ENCODE peak calls at places on chromosome 2, in eight cellular contexts. C, W, D, M, O, S, E and Y are unnamed samples.

GRCh38 chr2:191366199-191366598 is 121.0 kb downstream of the MYO1B start:
- DNase-seq in C (peak), E (peak), M (no peak), W (no peak), S (no peak), D (no peak), O (no peak), Y (peak)

GRCh38 chr2:72985891-72986683 is 68.8 kb downstream of the EMX1 start:
- DNase-seq in W (no peak), S (no peak), E (no peak), C (no peak), O (no peak), M (no peak), D (peak), Y (no peak)

GRCh38 chr2:153509133-153509532 is 30.6 kb upstream of the RPRM start:
- DNase-seq in D (no peak), O (no peak), M (no peak), W (no peak), S (no peak), C (no peak), E (no peak), Y (no peak)

GRCh38 chr2:47029737-47030524 is 114.3 kb upstream of the MCFD2 start:
- DNase-seq in M (no peak), E (no peak), C (peak), W (no peak), D (no peak), O (peak), S (no peak), Y (no peak)

GRCh38 chr2:169363027-169363569 is 764 bp upstream of the LRP2 start:
- DNase-seq in M (no peak), O (no peak), W (peak), S (no peak), E (no peak), D (no peak), C (no peak), Y (no peak)

GRCh38 chr2:95061119-95061512 is 35.6 kb downstream of the MAL start:
- DNase-seq in W (no peak), M (no peak), C (no peak), O (no peak), E (no peak), S (no peak), D (no peak), Y (no peak)

GRCh38 chr2:193505620-193506019 is 1310.9 kb upstream of the TMEFF2 start:
- DNase-seq in W (no peak), O (no peak), D (no peak), M (no peak), S (no peak), E (no peak), C (no peak), Y (no peak)

GRCh38 chr2:68917034-68917718 is 35.5 kb downstream of the GKN2 start:
- DNase-seq in D (no peak), C (no peak), M (no peak), O (no peak), W (peak), E (peak), S (no peak), Y (no peak)

GRCh38 chr2:27727257-27727656 is 44.3 kb upstream of the MRPL33 start:
- DNase-seq in E (peak), O (no peak), S (no peak), C (no peak), M (peak), D (no peak), W (peak), Y (no peak)

GRCh38 chr2:86371482-86372002 is 34.1 kb upstream of the REEP1 start:
- DNase-seq in E (no peak), C (no peak), O (no peak), M (no peak), S (no peak), W (no peak), D (no peak), Y (no peak)

GRCh38 chr2:169565686-169566085 is 8.0 kb downstream of the FASTKD1 start:
- DNase-seq in D (no peak), O (no peak), W (no peak), S (no peak), E (no peak), C (no peak), M (no peak), Y (no peak)

GRCh38 chr2:39516347-39517101 is 79.4 kb upstream of the MAP4K3 start:
- DNase-seq in E (peak), M (no peak), S (no peak), C (peak), O (peak), W (peak), D (no peak), Y (no peak)

GRCh38 chr2:203928849-203929248 is 7.7 kb upstream of the ICOS start:
- DNase-seq in O (no peak), D (no peak), E (peak), W (peak), M (no peak), C (peak), S (no peak), Y (no peak)

GRCh38 chr2:95060446-95061118 is 35.1 kb downstream of the MAL start:
- DNase-seq in O (no peak), S (no peak), E (no peak), D (no peak), C (no peak), M (no peak), W (no peak), Y (no peak)

GRCh38 chr2:53784431-53784830 is 2.3 kb downstream of the ASB3 start:
- DNase-seq in M (no peak), W (peak), S (no peak), E (no peak), O (no peak), C (peak), D (no peak), Y (no peak)

GRCh38 chr2:42905341-42906114 is 113.1 kb upstream of the HAAO start:
- DNase-seq in W (peak), C (no peak), S (no peak), M (no peak), O (peak), E (peak), D (no peak), Y (no peak)

GRCh38 chr2:78020500-78020899 is 498.3 kb upstream of the LRRTM4 start:
- DNase-seq in C (no peak), E (no peak), M (no peak), D (no peak), S (no peak), O (no peak), W (no peak), Y (no peak)

GRCh38 chr2:234479465-234479864 is 17.4 kb downstream of the ARL4C start:
- DNase-seq in C (no peak), M (no peak), W (no peak), O (no peak), E (no peak), S (no peak), D (no peak), Y (no peak)

GRCh38 chr2:213152065-213152794 is 818 bp upstream of the IKZF2 start:
- DNase-seq in O (peak), M (peak), C (peak), D (peak), E (peak), S (no peak), W (peak), Y (no peak)

GRCh38 chr2:127662937-127663565 is 12.3 kb downstream of the LIMS2 start:
- DNase-seq in D (peak), O (no peak), W (no peak), E (no peak), M (no peak), C (no peak), S (no peak), Y (no peak)

GRCh38 chr2:127663566-127664064 is 11.7 kb downstream of the LIMS2 start:
- DNase-seq in S (no peak), W (no peak), O (no peak), C (no peak), M (no peak), E (no peak), D (no peak), Y (no peak)

GRCh38 chr2:127660291-127660578 is 14.3 kb downstream of the GPR17 start:
- DNase-seq in C (no peak), S (no peak), M (no peak), D (no peak), W (no peak), E (no peak), O (no peak), Y (no peak)

GRCh38 chr2:127661072-127661618 is 14.2 kb downstream of the LIMS2 start:
- DNase-seq in O (no peak), D (no peak), C (peak), E (peak), W (peak), M (no peak), S (no peak), Y (no peak)

GRCh38 chr2:127661949-127662510 is 13.3 kb downstream of the LIMS2 start:
- DNase-seq in D (peak), E (peak), O (no peak), S (no peak), C (no peak), M (no peak), W (no peak), Y (no peak)
- TF ChIP-seq CTCF in D (no peak), E (no peak), O (no peak), S (no peak), C (no peak), M (no peak), W (no peak), Y (no peak)

GRCh38 chr2:131034122-131035051 is 58.9 kb downstream of the FAM168B start:
- DNase-seq in O (peak), M (peak), D (no peak), C (peak), E (peak), S (no peak), W (peak), Y (no peak)
- H3K4me3 ChIP-seq in O (peak), M (peak), D (peak), C (peak), E (peak), S (peak), W (peak), Y (peak)

GRCh38 chr2:161010503-161010902 is 149.7 kb upstream of the TANK start:
- DNase-seq in S (no peak), W (no peak), O (no peak), C (no peak), M (no peak), D (no peak), E (no peak), Y (no peak)
- TF ChIP-seq CTCF in S (no peak), W (no peak), O (no peak), C (no peak), M (no peak), D (no peak), E (no peak), Y (no peak)

GRCh38 chr2:74031203-74031602 is 46.5 kb downstream of the TET3 start:
- DNase-seq in O (no peak), C (no peak), M (no peak), W (no peak), E (no peak), S (no peak), D (no peak), Y (no peak)

GRCh38 chr2:74036450-74037175 is 51.9 kb downstream of the TET3 start:
- DNase-seq in S (no peak), W (no peak), E (peak), O (no peak), M (no peak), D (no peak), C (no peak), Y (no peak)

GRCh38 chr2:74036010-74036409 is 51.3 kb downstream of the TET3 start:
- DNase-seq in W (no peak), M (no peak), S (no peak), D (no peak), E (no peak), O (no peak), C (no peak), Y (no peak)

GRCh38 chr2:74029719-74030397 is 45.1 kb downstream of the TET3 start:
- DNase-seq in C (no peak), M (no peak), W (no peak), D (no peak), S (no peak), E (no peak), O (no peak), Y (no peak)

GRCh38 chr2:74032909-74033261 is 48.2 kb downstream of the TET3 start:
- DNase-seq in O (no peak), S (no peak), C (no peak), W (no peak), M (no peak), D (no peak), E (no peak), Y (no peak)
- H3K4me3 ChIP-seq in O (no peak), S (no peak), C (no peak), W (no peak), M (no peak), D (no peak), E (no peak), Y (no peak)

DNA sequence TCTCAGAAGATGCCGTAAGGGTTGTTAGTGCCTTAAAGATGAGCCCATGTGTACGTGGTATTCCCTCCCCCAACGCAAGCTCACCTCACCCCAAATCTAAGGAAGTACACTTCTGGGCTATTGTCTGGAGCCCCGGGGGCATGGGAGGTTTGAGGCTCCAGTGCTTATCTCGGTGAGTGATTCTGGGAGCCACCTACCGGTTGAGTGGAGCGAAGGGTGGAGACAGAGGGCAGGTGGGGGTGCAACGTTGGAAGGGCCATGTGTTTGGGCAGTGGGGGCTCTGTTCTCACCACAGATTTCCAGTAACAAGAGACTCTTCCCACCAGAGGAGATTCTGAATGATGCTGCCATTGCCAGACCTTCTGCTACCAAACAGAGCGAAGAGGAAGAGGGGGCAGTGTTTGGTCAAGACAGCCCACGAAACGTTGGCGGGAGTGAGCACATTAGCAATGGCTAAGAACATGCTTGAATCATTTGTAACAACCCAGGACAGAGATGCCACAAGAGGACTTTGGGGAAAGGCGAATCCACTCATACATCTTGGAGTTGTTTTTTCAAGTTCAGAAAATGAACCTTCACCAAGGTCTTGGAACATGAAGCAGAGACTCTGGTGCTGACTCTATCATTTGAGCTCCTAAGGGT is 38.7 kb downstream of the TWIST2 start:
- DNase-seq in D (no peak), C (no peak), W (no peak), E (no peak), S (no peak), O (no peak), M (no peak), Y (no peak)
- TF ChIP-seq CTCF in D (no peak), C (no peak), W (no peak), E (no peak), S (no peak), O (no peak), M (no peak), Y (no peak)

GRCh38 chr2:215942194-215942593 is 71.2 kb downstream of the MREG start:
- DNase-seq in D (no peak), M (no peak), O (no peak), C (no peak), W (no peak), E (no peak), S (no peak), Y (no peak)
- H3K4me3 ChIP-seq in D (no peak), M (no peak), O (no peak), C (no peak), W (no peak), E (no peak), S (no peak), Y (no peak)